ENCODE peak calls at places on chromosomes 4 and X, in eight cellular contexts. One of them, this sample, is unnamed. For H3K36me3, the result is how much of the 10 kb centered on the place peaks cover.

GRCh38 chrX:153400146-153401132 is 711 bp downstream of the PNMA6E start:
- DNase-seq in CD8-positive, alpha-beta T cell: peak
- DNase-seq in PC-3: peak
- DNase-seq in right atrium auricular region: no peak
- DNase-seq in neural progenitor cell: peak
- DNase-seq in heart left ventricle: no peak
- DNase-seq in cardiac muscle cell: peak
- DNase-seq in IMR-90: no peak
- DNase-seq in this sample: no peak

GRCh38 chrX:69065451-69065850 is 99.8 kb downstream of the PJA1 start:
- DNase-seq in CD8-positive, alpha-beta T cell: no peak
- DNase-seq in PC-3: peak
- DNase-seq in right atrium auricular region: peak
- DNase-seq in neural progenitor cell: no peak
- DNase-seq in heart left ventricle: no peak
- DNase-seq in cardiac muscle cell: no peak
- DNase-seq in IMR-90: peak
- DNase-seq in this sample: no peak

GRCh38 chr4:7324651-7325121 is 110.0 kb downstream of the PSAPL1 start:
- DNase-seq in CD8-positive, alpha-beta T cell: peak
- DNase-seq in PC-3: no peak
- DNase-seq in right atrium auricular region: no peak
- DNase-seq in neural progenitor cell: peak
- DNase-seq in heart left ventricle: peak
- DNase-seq in cardiac muscle cell: no peak
- DNase-seq in IMR-90: no peak
- DNase-seq in this sample: no peak

GRCh38 chr4:139299536-139299935 is 1.8 kb upstream of the NAA15 start:
- DNase-seq in CD8-positive, alpha-beta T cell: no peak
- DNase-seq in PC-3: peak
- DNase-seq in right atrium auricular region: no peak
- DNase-seq in neural progenitor cell: no peak
- DNase-seq in heart left ventricle: no peak
- DNase-seq in cardiac muscle cell: no peak
- DNase-seq in IMR-90: peak
- DNase-seq in this sample: no peak

GRCh38 chr4:122017296-122017695 is 65.4 kb upstream of the TRPC3 start:
- DNase-seq in CD8-positive, alpha-beta T cell: no peak
- DNase-seq in PC-3: no peak
- DNase-seq in right atrium auricular region: no peak
- DNase-seq in neural progenitor cell: peak
- DNase-seq in heart left ventricle: no peak
- DNase-seq in cardiac muscle cell: peak
- DNase-seq in IMR-90: peak
- DNase-seq in this sample: no peak

GRCh38 chr4:139933541-139933940 is 220.4 kb downstream of the MAML3 start:
- DNase-seq in CD8-positive, alpha-beta T cell: no peak
- DNase-seq in PC-3: no peak
- DNase-seq in right atrium auricular region: no peak
- DNase-seq in neural progenitor cell: no peak
- DNase-seq in heart left ventricle: no peak
- DNase-seq in cardiac muscle cell: no peak
- DNase-seq in IMR-90: no peak
- DNase-seq in this sample: no peak

GRCh38 chr4:52376107-52376704 is 282.9 kb downstream of the USP46 start:
- DNase-seq in CD8-positive, alpha-beta T cell: no peak
- DNase-seq in PC-3: peak
- DNase-seq in right atrium auricular region: no peak
- DNase-seq in neural progenitor cell: peak
- DNase-seq in heart left ventricle: no peak
- DNase-seq in cardiac muscle cell: peak
- DNase-seq in IMR-90: peak
- DNase-seq in this sample: no peak

GRCh38 chr4:21790437-21791029 is 158.0 kb downstream of the KCNIP4 start:
- DNase-seq in CD8-positive, alpha-beta T cell: no peak
- DNase-seq in PC-3: peak
- DNase-seq in right atrium auricular region: no peak
- DNase-seq in neural progenitor cell: peak
- DNase-seq in heart left ventricle: no peak
- DNase-seq in cardiac muscle cell: peak
- DNase-seq in IMR-90: peak
- DNase-seq in this sample: no peak

GRCh38 chr4:87118421-87118820 is 102.0 kb downstream of the KLHL8 start:
- DNase-seq in CD8-positive, alpha-beta T cell: no peak
- DNase-seq in PC-3: no peak
- DNase-seq in right atrium auricular region: no peak
- DNase-seq in neural progenitor cell: no peak
- DNase-seq in heart left ventricle: no peak
- DNase-seq in cardiac muscle cell: no peak
- DNase-seq in IMR-90: no peak
- DNase-seq in this sample: no peak

GRCh38 chrX:17413228-17413627 is 38.2 kb downstream of the NHS start:
- DNase-seq in CD8-positive, alpha-beta T cell: no peak
- DNase-seq in PC-3: peak
- DNase-seq in right atrium auricular region: no peak
- DNase-seq in neural progenitor cell: no peak
- DNase-seq in heart left ventricle: no peak
- DNase-seq in cardiac muscle cell: no peak
- DNase-seq in IMR-90: peak
- DNase-seq in this sample: no peak

GRCh38 chr4:68167166-68167565 is 37.5 kb upstream of the TMPRSS11F start:
- DNase-seq in CD8-positive, alpha-beta T cell: no peak
- DNase-seq in PC-3: no peak
- DNase-seq in right atrium auricular region: no peak
- DNase-seq in neural progenitor cell: no peak
- DNase-seq in heart left ventricle: no peak
- DNase-seq in cardiac muscle cell: no peak
- DNase-seq in IMR-90: no peak
- DNase-seq in this sample: no peak

GRCh38 chr4:152424980-152425379 is 110.9 kb downstream of the FBXW7 start:
- DNase-seq in CD8-positive, alpha-beta T cell: no peak
- DNase-seq in PC-3: peak
- DNase-seq in right atrium auricular region: no peak
- DNase-seq in neural progenitor cell: no peak
- DNase-seq in heart left ventricle: no peak
- DNase-seq in cardiac muscle cell: no peak
- DNase-seq in IMR-90: no peak
- DNase-seq in this sample: no peak

GRCh38 chr4:177485528-177485927 is 43.3 kb upstream of the AGA start:
- DNase-seq in CD8-positive, alpha-beta T cell: no peak
- DNase-seq in PC-3: peak
- DNase-seq in right atrium auricular region: no peak
- DNase-seq in neural progenitor cell: no peak
- DNase-seq in heart left ventricle: no peak
- DNase-seq in cardiac muscle cell: no peak
- DNase-seq in IMR-90: peak
- DNase-seq in this sample: no peak

GRCh38 chr4:2257361-2258001 is 4.4 kb downstream of the MXD4 start:
- DNase-seq in CD8-positive, alpha-beta T cell: no peak
- DNase-seq in PC-3: no peak
- DNase-seq in right atrium auricular region: peak
- DNase-seq in neural progenitor cell: no peak
- DNase-seq in heart left ventricle: peak
- DNase-seq in cardiac muscle cell: no peak
- DNase-seq in IMR-90: no peak
- DNase-seq in this sample: peak

GRCh38 chrX:10157545-10157944 is 770 bp downstream of the CLCN4 start:
- DNase-seq in CD8-positive, alpha-beta T cell: no peak
- DNase-seq in PC-3: peak
- DNase-seq in right atrium auricular region: no peak
- DNase-seq in neural progenitor cell: no peak
- DNase-seq in heart left ventricle: no peak
- DNase-seq in cardiac muscle cell: no peak
- DNase-seq in IMR-90: peak
- DNase-seq in this sample: no peak

GRCh38 chr4:17807446-17807845 is 3.1 kb downstream of the DCAF16 start:
- DNase-seq in CD8-positive, alpha-beta T cell: no peak
- DNase-seq in PC-3: no peak
- DNase-seq in right atrium auricular region: no peak
- DNase-seq in neural progenitor cell: no peak
- DNase-seq in heart left ventricle: no peak
- DNase-seq in cardiac muscle cell: no peak
- DNase-seq in IMR-90: peak
- DNase-seq in this sample: no peak

GRCh38 chrX:11437642-11438379 is 144.6 kb downstream of the AMELX start:
- DNase-seq in CD8-positive, alpha-beta T cell: no peak
- DNase-seq in PC-3: peak
- DNase-seq in right atrium auricular region: peak
- DNase-seq in neural progenitor cell: no peak
- DNase-seq in heart left ventricle: peak
- DNase-seq in cardiac muscle cell: no peak
- DNase-seq in IMR-90: peak
- DNase-seq in this sample: no peak

GRCh38 chr4:105092768-105093167 is 53.9 kb upstream of the TET2 start:
- DNase-seq in CD8-positive, alpha-beta T cell: no peak
- DNase-seq in PC-3: peak
- DNase-seq in right atrium auricular region: no peak
- DNase-seq in neural progenitor cell: no peak
- DNase-seq in heart left ventricle: no peak
- DNase-seq in cardiac muscle cell: no peak
- DNase-seq in IMR-90: peak
- DNase-seq in this sample: no peak

GRCh38 chr4:77586953-77587383 is 18.7 kb upstream of the CXCL13 start:
- DNase-seq in CD8-positive, alpha-beta T cell: no peak
- DNase-seq in PC-3: peak
- DNase-seq in right atrium auricular region: no peak
- DNase-seq in neural progenitor cell: no peak
- DNase-seq in heart left ventricle: no peak
- DNase-seq in cardiac muscle cell: no peak
- DNase-seq in IMR-90: no peak
- DNase-seq in this sample: no peak

DNA sequence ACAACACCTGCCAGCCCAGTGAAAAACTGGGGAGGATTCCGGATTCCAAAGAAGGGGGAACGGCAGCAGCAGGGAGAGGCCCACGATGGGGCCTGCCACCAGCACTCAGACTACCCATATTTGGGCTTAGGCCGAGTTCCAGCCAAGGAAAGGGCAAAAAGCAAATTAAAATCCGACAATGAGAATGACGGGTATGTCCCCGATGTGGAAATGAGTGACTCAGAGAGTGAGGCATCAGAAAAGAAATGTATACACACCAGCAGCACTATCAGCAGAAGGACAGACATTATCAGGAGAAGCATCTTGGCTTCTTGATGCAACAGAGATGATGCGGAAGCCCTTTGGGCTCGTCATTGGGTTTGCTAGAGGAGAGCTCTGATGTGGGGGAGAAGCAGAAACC is 62.4 kb downstream of the JADE1 start:
- DNase-seq in CD8-positive, alpha-beta T cell: no peak
- DNase-seq in PC-3: peak
- DNase-seq in right atrium auricular region: no peak
- DNase-seq in neural progenitor cell: no peak
- DNase-seq in heart left ventricle: no peak
- DNase-seq in cardiac muscle cell: no peak
- DNase-seq in IMR-90: peak
- DNase-seq in this sample: no peak
- H3K36me3 ChIP-seq in CD8-positive, alpha-beta T cell: under half
- H3K36me3 ChIP-seq in PC-3: under half
- H3K36me3 ChIP-seq in right atrium auricular region: under half
- H3K36me3 ChIP-seq in neural progenitor cell: under half
- H3K36me3 ChIP-seq in heart left ventricle: under half
- H3K36me3 ChIP-seq in cardiac muscle cell: under half
- H3K36me3 ChIP-seq in IMR-90: under half
- H3K36me3 ChIP-seq in this sample: under half

GRCh38 chrX:19814778-19815177 is 72.6 kb downstream of the SH3KBP1 start:
- DNase-seq in CD8-positive, alpha-beta T cell: no peak
- DNase-seq in PC-3: no peak
- DNase-seq in right atrium auricular region: no peak
- DNase-seq in neural progenitor cell: no peak
- DNase-seq in heart left ventricle: no peak
- DNase-seq in cardiac muscle cell: no peak
- DNase-seq in IMR-90: no peak
- DNase-seq in this sample: no peak
- H3K27ac ChIP-seq in CD8-positive, alpha-beta T cell: no peak
- H3K27ac ChIP-seq in PC-3: no peak
- H3K27ac ChIP-seq in right atrium auricular region: no peak
- H3K27ac ChIP-seq in neural progenitor cell: no peak
- H3K27ac ChIP-seq in heart left ventricle: no peak
- H3K27ac ChIP-seq in cardiac muscle cell: no peak
- H3K27ac ChIP-seq in IMR-90: no peak
- H3K27ac ChIP-seq in this sample: no peak

DNA sequence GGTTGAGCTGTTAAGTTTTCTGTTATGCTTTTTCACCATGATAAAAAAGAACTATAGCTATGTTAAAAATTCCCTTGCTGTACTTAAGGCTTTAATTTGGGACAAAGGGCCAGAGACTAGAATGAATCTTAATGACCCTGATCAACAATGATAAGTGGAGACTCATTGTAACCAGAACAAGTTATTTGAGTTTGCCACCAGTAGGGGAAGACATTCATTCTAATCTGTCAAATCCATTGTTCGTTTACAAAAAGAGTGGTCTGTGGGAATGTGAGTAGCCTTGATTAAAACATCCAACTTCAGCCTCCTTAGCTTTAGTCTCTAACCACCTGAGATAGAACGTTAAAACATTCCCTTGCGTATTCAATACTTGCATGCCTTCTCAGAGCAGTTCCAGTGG is 66.0 kb downstream of the EGF start:
- DNase-seq in CD8-positive, alpha-beta T cell: no peak
- DNase-seq in PC-3: no peak
- DNase-seq in right atrium auricular region: no peak
- DNase-seq in neural progenitor cell: peak
- DNase-seq in heart left ventricle: no peak
- DNase-seq in cardiac muscle cell: no peak
- DNase-seq in IMR-90: no peak
- DNase-seq in this sample: no peak
- TF ChIP-seq CTCF in CD8-positive, alpha-beta T cell: no peak
- TF ChIP-seq CTCF in PC-3: peak
- TF ChIP-seq CTCF in right atrium auricular region: no peak
- TF ChIP-seq CTCF in neural progenitor cell: peak
- TF ChIP-seq CTCF in heart left ventricle: no peak
- TF ChIP-seq CTCF in cardiac muscle cell: peak
- TF ChIP-seq CTCF in IMR-90: no peak
- TF ChIP-seq CTCF in this sample: no peak

DNA sequence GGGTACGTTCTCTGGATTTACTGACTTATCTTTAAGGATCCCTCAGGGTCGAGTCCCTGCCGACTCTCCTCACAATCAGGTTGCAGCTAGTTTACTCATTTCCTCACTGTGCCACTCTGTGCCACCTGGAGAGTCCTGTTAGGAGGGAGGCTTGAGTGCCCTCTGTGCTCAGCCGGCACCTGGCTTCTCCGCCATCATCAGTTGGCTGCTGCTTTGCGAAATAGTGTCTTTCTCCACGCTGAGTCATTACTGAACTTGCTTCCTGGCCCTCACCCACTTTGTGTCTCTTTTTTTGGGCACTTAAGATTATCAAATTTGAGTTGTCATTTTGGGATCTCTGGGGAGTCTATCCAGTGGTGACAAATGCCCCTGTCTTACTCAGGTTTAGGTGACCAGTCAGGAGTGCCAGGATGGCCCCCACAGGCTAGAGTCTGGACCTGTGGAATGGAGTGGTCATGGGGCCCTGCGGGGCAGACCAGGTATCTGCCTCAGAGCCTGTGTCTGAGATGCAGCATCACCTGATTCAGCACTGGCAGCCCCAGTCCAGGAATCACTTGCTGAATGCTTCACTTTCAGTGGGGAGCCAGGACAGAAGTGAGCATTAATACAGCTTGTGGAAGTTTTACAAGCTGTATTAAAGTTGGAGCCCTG is 37.7 kb downstream of the JADE1 start:
- DNase-seq in CD8-positive, alpha-beta T cell: no peak
- DNase-seq in PC-3: no peak
- DNase-seq in right atrium auricular region: no peak
- DNase-seq in neural progenitor cell: no peak
- DNase-seq in heart left ventricle: no peak
- DNase-seq in cardiac muscle cell: no peak
- DNase-seq in IMR-90: peak
- DNase-seq in this sample: no peak
- H3K36me3 ChIP-seq in CD8-positive, alpha-beta T cell: half or more
- H3K36me3 ChIP-seq in PC-3: under half
- H3K36me3 ChIP-seq in right atrium auricular region: half or more
- H3K36me3 ChIP-seq in neural progenitor cell: under half
- H3K36me3 ChIP-seq in heart left ventricle: under half
- H3K36me3 ChIP-seq in cardiac muscle cell: under half
- H3K36me3 ChIP-seq in IMR-90: half or more
- H3K36me3 ChIP-seq in this sample: half or more

This sample was measured in thoracic aorta.